ENCODE peak calls at places on chromosome 1, in seven cellular contexts. Y is GM23338, W is PC-3, U is PC-9, E is hepatocyte, T is HCT116, R is GM23248. S is an unnamed sample.

GRCh38 chr1:67570473-67571143 is 114.4 kb upstream of the GADD45A start:
- DNase-seq in Y (no peak), W (peak; percentile 96), U (peak; percentile 77), E (peak; percentile 75), T (no peak), R (peak; percentile 97), S (no peak)

GRCh38 chr1:97647776-97648175 is 273.1 kb downstream of the DPYD start:
- DNase-seq in Y (no peak), W (peak; percentile 43), U (no peak), E (no peak), T (no peak), R (peak; percentile 68), S (no peak)

GRCh38 chr1:29303201-29304024 is 67.1 kb downstream of the PTPRU start:
- DNase-seq in Y (peak; percentile 21), W (no peak), U (no peak), E (no peak), T (no peak), R (no peak), S (no peak)

GRCh38 chr1:115189814-115190541 is 100.7 kb upstream of the TSPAN2 start:
- DNase-seq in Y (no peak), W (peak; percentile 94), U (peak; percentile 49), E (peak; percentile 55), T (peak; percentile 56), R (peak; percentile 91), S (no peak)

GRCh38 chr1:41466146-41466545 is 18.3 kb downstream of the EDN2 start:
- DNase-seq in Y (no peak), W (no peak), U (no peak), E (no peak), T (no peak), R (no peak), S (no peak)

GRCh38 chr1:68317543-68317942 is 85.2 kb upstream of the WLS start:
- DNase-seq in Y (no peak), W (no peak), U (no peak), E (no peak), T (no peak), R (no peak), S (no peak)

GRCh38 chr1:168876830-168877229 is 147.8 kb upstream of the DPT start:
- DNase-seq in Y (no peak), W (no peak), U (no peak), E (no peak), T (no peak), R (no peak), S (no peak)

GRCh38 chr1:198772626-198773025 is 133.8 kb downstream of the PTPRC start:
- DNase-seq in Y (no peak), W (no peak), U (no peak), E (no peak), T (no peak), R (no peak), S (no peak)

GRCh38 chr1:54975709-54976108 is 4.7 kb upstream of the TMEM61 start:
- DNase-seq in Y (no peak), W (no peak), U (no peak), E (no peak), T (no peak), R (no peak), S (no peak)

GRCh38 chr1:115679141-115679611 is 37.4 kb downstream of the VANGL1 start:
- DNase-seq in Y (no peak), W (peak; percentile 85), U (peak; percentile 67), E (peak; percentile 48), T (no peak), R (peak; percentile 94), S (no peak)

GRCh38 chr1:6083801-6084467 is 38.2 kb downstream of the KCNAB2 start:
- DNase-seq in Y (no peak), W (no peak), U (no peak), E (no peak), T (no peak), R (peak; percentile 80), S (no peak)

GRCh38 chr1:192849442-192849841 is 40.6 kb downstream of the RGS2 start:
- DNase-seq in Y (no peak), W (peak; percentile 13), U (no peak), E (no peak), T (no peak), R (no peak), S (no peak)

GRCh38 chr1:8597455-8597854 is 220.0 kb downstream of the RERE start:
- DNase-seq in Y (no peak), W (no peak), U (no peak), E (no peak), T (no peak), R (peak; percentile 61), S (no peak)

GRCh38 chr1:233730809-233731208 is 116.9 kb downstream of the KCNK1 start:
- DNase-seq in Y (peak; percentile 83), W (no peak), U (no peak), E (no peak), T (no peak), R (no peak), S (no peak)

GRCh38 chr1:30879126-30879786 is 29.3 kb downstream of the SDC3 start:
- DNase-seq in Y (no peak), W (peak; percentile 50), U (no peak), E (no peak), T (no peak), R (peak; percentile 42), S (no peak)

GRCh38 chr1:15445390-15446122 is 7.3 kb downstream of the CTRC start:
- DNase-seq in Y (no peak), W (no peak), U (no peak), E (no peak), T (no peak), R (no peak), S (no peak)

GRCh38 chr1:100252901-100253300 is 3.3 kb upstream of the DBT start:
- DNase-seq in Y (peak; percentile 17), W (no peak), U (no peak), E (no peak), T (no peak), R (no peak), S (no peak)

GRCh38 chr1:144101397-144102050 is 129.7 kb upstream of the FAM72C start:
- DNase-seq in Y (no peak), W (peak; percentile 40), U (peak; percentile 13), E (peak; percentile 16), T (no peak), R (peak; percentile 3), S (peak; percentile 3)

GRCh38 chr1:154492115-154492514 is 9.9 kb upstream of the TDRD10 start:
- DNase-seq in Y (no peak), W (no peak), U (no peak), E (no peak), T (no peak), R (no peak), S (no peak)

GRCh38 chr1:3659093-3659492 is 6.8 kb downstream of the TP73 start:
- DNase-seq in Y (no peak), W (no peak), U (no peak), E (no peak), T (no peak), R (no peak), S (no peak)

GRCh38 chr1:233328661-233329498 is 1.4 kb downstream of the MAP3K21 start:
- DNase-seq in Y (no peak), W (peak; percentile 38), U (peak; percentile 42), E (no peak), T (no peak), R (peak; percentile 2), S (peak; percentile 42)

GRCh38 chr1:223741861-223742260 is 29.5 kb downstream of the CAPN2 start:
- DNase-seq in Y (peak; percentile 66), W (no peak), U (no peak), E (no peak), T (no peak), R (peak; percentile 35), S (no peak)

GRCh38 chr1:226629896-226630550 is 81.5 kb downstream of the STUM start:
- DNase-seq in Y (no peak), W (no peak), U (no peak), E (no peak), T (no peak), R (no peak), S (no peak)

GRCh38 chr1:1540015-1540816 is at the start of gene TMEM240:
- DNase-seq in Y (peak; percentile 91), W (no peak), U (no peak), E (peak; percentile 89), T (no peak), R (peak; percentile 90), S (no peak)

GRCh38 chr1:195820925-195821324 is 787.3 kb downstream of the KCNT2 start:
- DNase-seq in Y (no peak), W (no peak), U (no peak), E (no peak), T (no peak), R (no peak), S (no peak)

GRCh38 chr1:22487781-22488180 is 36.1 kb downstream of the ZBTB40 start:
- DNase-seq in Y (no peak), W (no peak), U (no peak), E (peak; percentile 30), T (no peak), R (no peak), S (no peak)

GRCh38 chr1:22490309-22490708 is 38.7 kb downstream of the ZBTB40 start:
- DNase-seq in Y (peak; percentile 93), W (no peak), U (no peak), E (no peak), T (no peak), R (no peak), S (no peak)

GRCh38 chr1:22488319-22488718 is 36.7 kb downstream of the ZBTB40 start:
- DNase-seq in Y (no peak), W (no peak), U (no peak), E (peak; percentile 28), T (no peak), R (peak; percentile 5), S (no peak)

GRCh38 chr1:22489278-22489677 is 37.6 kb downstream of the ZBTB40 start:
- DNase-seq in Y (peak; percentile 40), W (no peak), U (no peak), E (no peak), T (no peak), R (no peak), S (no peak)

DNA sequence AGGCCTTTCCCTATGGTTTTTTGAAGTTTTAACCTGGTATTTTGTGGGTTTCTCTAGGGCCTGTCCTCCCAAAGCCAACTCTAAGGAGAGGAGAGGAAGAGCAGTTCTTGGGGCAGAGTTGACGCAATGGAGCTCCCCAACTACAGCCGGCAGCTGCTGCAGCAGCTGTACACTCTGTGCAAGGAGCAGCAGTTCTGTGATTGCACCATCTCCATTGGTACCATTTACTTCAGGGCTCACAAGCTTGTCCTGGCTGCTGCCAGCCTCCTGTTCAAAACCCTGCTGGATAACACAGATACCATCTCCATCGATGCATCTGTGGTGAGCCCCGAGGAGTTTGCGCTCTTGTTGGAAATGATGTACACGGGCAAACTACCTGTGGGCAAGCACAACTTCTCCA is 38.2 kb downstream of the ZBTB40 start:
- DNase-seq in Y (no peak), W (no peak), U (no peak), E (no peak), T (no peak), R (no peak), S (no peak)
- H3K4me3 ChIP-seq in Y (peak overlapping the region; percentile 6), W (no peak overlapping the region), U (no peak overlapping the region), E (no peak overlapping the region), T (no peak overlapping the region), R (no peak overlapping the region), S (no peak overlapping the region)

GRCh38 chr1:208235983-208236761 is 8.0 kb downstream of the PLXNA2 start:
- DNase-seq in Y (no peak), W (no peak), U (peak; percentile 49), E (peak; percentile 76), T (no peak), R (peak; percentile 82), S (no peak)
- H3K9me2 ChIP-seq in Y (no peaks in the 10 kb centered on the region), W (no peaks in the 10 kb centered on the region), U (no peaks in the 10 kb centered on the region), E (no peaks in the 10 kb centered on the region), T (no peaks in the 10 kb centered on the region), R (no peaks in the 10 kb centered on the region), S (no peaks in the 10 kb centered on the region)

GRCh38 chr1:219298581-219299148 is 125.0 kb downstream of the LYPLAL1 start:
- DNase-seq in Y (no peak), W (no peak), U (no peak), E (peak; percentile 11), T (no peak), R (peak; percentile 45), S (no peak)
- TF ChIP-seq EZH2 in Y (no peak), W (no peak), U (no peak), E (no peak), T (no peak), R (no peak), S (no peak)

GRCh38 chr1:176178316-176178715 is 28.8 kb downstream of the COP1 start:
- DNase-seq in Y (no peak), W (no peak), U (no peak), E (peak; percentile 7), T (no peak), R (no peak), S (no peak)
- H3K4me3 ChIP-seq in Y (no peak overlapping the region), W (no peak overlapping the region), U (no peak overlapping the region), E (no peak overlapping the region), T (no peak overlapping the region), R (no peak overlapping the region), S (no peak overlapping the region)